ENCODE peak calls at places on chromosomes 6 and 20, in ten cellular contexts. S is OCI-LY7, U is tibial artery, N is pancreas, X is GM12864, J is astrocyte of the spinal cord, O is cardiac muscle cell, L is Panc1, C is heart left ventricle, M is fibroblast of pulmonary artery. P is an unnamed sample.

GRCh38 chr6:135128268-135128914 is 52.7 kb upstream of the MYB start:
- DNase-seq in U (no peak), J (no peak), C (no peak), S (no peak), M (no peak), X (peak; percentile 38), L (no peak), O (no peak), N (no peak), P (no peak)

GRCh38 chr20:60137657-60138245 is 179.5 kb downstream of the CDH26 start:
- DNase-seq in M (peak; percentile 6), S (peak; percentile 50), U (no peak), C (no peak), O (no peak), X (peak; percentile 30), N (no peak), J (peak; percentile 24), L (no peak), P (peak; percentile 51)

GRCh38 chr6:152232494-152233151 is 404.5 kb downstream of the SYNE1 start:
- DNase-seq in C (no peak), L (no peak), U (no peak), J (peak; percentile 49), O (no peak), X (no peak), N (no peak), S (no peak), M (peak; percentile 82), P (peak; percentile 12)

GRCh38 chr6:25222006-25222715 is 57.0 kb upstream of the CARMIL1 start:
- DNase-seq in S (no peak), N (no peak), X (no peak), L (no peak), U (no peak), J (no peak), C (no peak), M (no peak), O (no peak), P (no peak)

GRCh38 chr6:25034477-25034876 is 98.7 kb upstream of the RIPOR2 start:
- DNase-seq in N (no peak), M (no peak), J (no peak), C (no peak), O (no peak), S (no peak), X (no peak), L (no peak), U (no peak), P (no peak)

GRCh38 chr20:42082611-42083010 is 464.4 kb upstream of the CHD6 start:
- DNase-seq in O (no peak), N (no peak), X (no peak), C (no peak), L (no peak), J (no peak), S (no peak), U (peak; percentile 55), M (peak; percentile 3), P (no peak)

GRCh38 chr6:22350109-22350508 is 53.3 kb upstream of the PRL start:
- DNase-seq in N (no peak), J (no peak), M (no peak), O (no peak), S (no peak), L (no peak), U (no peak), X (no peak), C (no peak), P (no peak)

GRCh38 chr6:138160329-138161117 is 1.2 kb upstream of the ARFGEF3 start:
- DNase-seq in M (no peak), J (no peak), N (no peak), U (no peak), O (no peak), L (no peak), X (no peak), S (no peak), C (no peak), P (no peak)

DNA sequence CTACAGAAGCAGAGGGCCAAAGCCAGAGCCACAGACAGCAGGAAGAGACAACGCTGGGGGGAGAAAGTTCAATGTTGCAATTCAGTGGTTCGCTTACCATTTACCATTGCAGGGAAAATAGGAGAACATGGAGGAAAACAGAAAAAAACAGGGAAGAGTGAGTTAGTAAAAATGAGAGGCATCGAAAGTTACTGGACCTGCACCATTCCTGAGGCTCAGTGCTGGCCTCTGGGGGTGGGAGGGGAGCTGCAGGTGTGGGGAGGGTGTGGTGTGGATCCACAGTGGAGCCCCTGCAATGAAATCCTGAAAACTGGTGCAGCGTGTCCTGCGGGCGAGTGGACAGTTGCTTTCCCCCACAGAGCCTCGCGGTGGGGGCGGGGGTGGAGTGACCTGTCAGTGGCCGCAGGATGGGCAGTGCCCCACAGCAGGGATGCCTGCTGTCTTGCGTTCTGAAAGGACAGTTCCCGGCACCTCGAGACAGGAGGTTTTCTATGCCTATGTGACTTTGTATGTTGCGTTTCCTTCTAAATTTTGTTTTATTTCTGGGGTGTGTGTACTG is 5.7 kb downstream of the TMEM181 start:
- DNase-seq in X (no peak), M (no peak), S (no peak), L (no peak), U (no peak), O (no peak), N (no peak), C (peak; percentile 43), J (no peak), P (no peak)
- TF ChIP-seq CTCF in X (peak; percentile 25), M (peak; percentile 5), S (no peak), L (no peak), U (no peak), O (no peak), N (no peak), C (no peak), J (peak; percentile 15), P (no peak)

DNA sequence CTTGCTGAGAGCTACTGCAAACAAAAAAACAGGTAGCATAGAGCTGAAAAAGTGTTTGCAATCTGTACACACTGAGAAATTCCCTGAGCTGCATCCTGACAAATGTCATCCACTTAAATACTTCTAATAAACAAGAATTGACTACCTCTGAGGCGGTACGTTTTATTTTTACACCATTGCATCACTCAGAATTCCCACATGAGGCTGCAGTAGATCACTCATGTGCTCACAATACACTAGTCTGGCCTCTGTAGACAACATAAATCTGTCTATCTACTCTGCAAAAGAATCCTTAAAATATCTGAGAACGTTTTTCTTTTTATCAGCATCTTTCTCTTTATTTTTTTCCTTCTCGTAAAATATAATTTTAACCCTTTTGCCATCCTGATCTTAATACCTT is 661.4 kb downstream of the EPHA7 start:
- DNase-seq in S (no peak), L (no peak), C (no peak), O (no peak), N (no peak), J (no peak), X (no peak), U (no peak), M (no peak), P (no peak)
- TF ChIP-seq CTCF in S (no peak), L (no peak), C (no peak), O (no peak), N (no peak), J (no peak), X (no peak), U (no peak), M (no peak), P (no peak)

DNA sequence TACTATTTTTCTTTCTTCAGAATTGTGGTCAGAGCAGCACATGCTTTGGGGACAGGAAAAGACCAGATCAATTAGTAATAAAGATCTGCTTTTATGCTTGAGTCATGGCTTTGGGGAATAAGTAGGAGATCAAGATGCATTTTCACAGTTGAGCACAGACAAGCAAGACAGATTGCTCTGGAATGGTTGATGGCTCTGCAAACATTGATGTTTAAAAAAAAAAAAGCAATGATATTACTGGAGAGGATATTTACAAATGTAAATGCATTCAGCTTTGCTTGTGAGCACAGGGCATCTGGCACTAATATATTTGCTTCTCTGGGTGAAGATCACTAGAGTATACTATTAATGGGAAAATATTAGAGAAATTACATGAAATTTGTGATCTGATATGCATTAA is 224.3 kb upstream of the SASH1 start:
- DNase-seq in X (no peak), O (no peak), L (no peak), N (no peak), C (no peak), M (no peak), S (no peak), U (no peak), J (no peak), P (no peak)
- TF ChIP-seq CTCF in X (no peak), O (no peak), L (no peak), N (no peak), C (no peak), M (no peak), S (no peak), U (no peak), J (no peak), P (no peak)

DNA sequence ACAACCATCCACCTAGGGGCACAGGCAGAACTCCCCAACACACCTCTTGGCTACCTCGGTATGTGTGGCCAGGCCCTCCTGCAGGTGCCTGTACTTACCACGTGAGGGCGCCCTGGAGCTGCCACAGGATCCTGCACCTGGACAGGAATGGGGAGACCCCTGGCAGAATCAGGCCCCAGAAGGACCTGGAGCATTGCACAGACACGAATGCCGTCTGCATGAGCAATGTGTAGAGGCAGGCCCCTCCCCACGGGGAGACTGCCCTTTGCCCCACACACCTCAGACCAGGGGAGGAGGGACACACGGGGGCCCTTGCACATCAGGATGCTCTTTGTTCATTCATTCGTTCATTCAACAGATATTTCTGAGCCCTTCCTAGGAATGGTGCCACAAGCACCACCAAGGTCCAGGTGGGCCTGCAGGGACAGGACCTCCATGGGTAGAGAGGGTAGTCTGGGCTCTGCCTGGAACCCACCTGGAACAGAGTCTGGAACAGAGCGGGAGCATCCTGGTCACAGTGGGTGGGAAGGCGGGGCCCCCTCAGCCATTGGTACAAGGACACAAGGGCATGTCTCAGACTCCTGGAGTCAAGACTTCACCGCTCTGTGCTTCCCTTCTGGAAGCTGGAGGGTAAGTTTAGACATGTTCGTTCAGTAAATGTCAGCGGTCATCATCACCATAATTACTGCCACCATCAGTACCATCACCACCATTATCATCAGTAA is 32.3 kb downstream of the YTHDF1 start:
- DNase-seq in X (peak; percentile 4), O (peak; percentile 63), L (peak; percentile 25), N (peak; percentile 82), C (no peak), J (no peak), M (peak; percentile 24), U (no peak), S (peak; percentile 57), P (peak; percentile 71)
- TF ChIP-seq CTCF in X (peak; percentile 90), O (peak; percentile 86), L (peak; percentile 96), N (peak; percentile 79), C (peak; percentile 81), J (peak; percentile 92), M (peak; percentile 80), U (peak; percentile 30), S (peak; percentile 87), P (peak; percentile 81)

P was measured in endothelial cell.